ENCODE peak calls at places on chromosomes 2 and 18, in five cellular contexts. K is mammary epithelial cell, X is cardiac muscle cell, B is hepatocyte, I is adrenal gland. A is an unnamed sample.

GRCh38 chr2:88136817-88137216 is 9.0 kb upstream of the FABP1 start:
- DNase-seq in K (no peak), X (no peak), B (no peak), I (no peak), A (no peak)

GRCh38 chr18:14976736-14977430 is 228.9 kb downstream of the ANKRD30B start:
- DNase-seq in K (peak; percentile 12), X (no peak), B (no peak), I (no peak), A (no peak)

GRCh38 chr2:205721057-205721767 is 38.9 kb downstream of the NRP2 start:
- DNase-seq in K (no peak), X (no peak), B (no peak), I (no peak), A (no peak)

GRCh38 chr2:204576580-204576979 is 31.3 kb downstream of the PARD3B start:
- DNase-seq in K (no peak), X (no peak), B (no peak), I (no peak), A (no peak)

GRCh38 chr2:98882971-98883779 is 52.9 kb downstream of the CRACDL start:
- DNase-seq in K (no peak), X (no peak), B (no peak), I (no peak), A (no peak)

GRCh38 chr2:58448065-58448507 is 207.0 kb upstream of the FANCL start:
- DNase-seq in K (peak; percentile 35), X (peak; percentile 79), B (peak; percentile 84), I (peak; percentile 94), A (peak; percentile 65)

GRCh38 chr2:85734942-85735608 is 18.7 kb upstream of the ATOH8 start:
- DNase-seq in K (no peak), X (no peak), B (no peak), I (no peak), A (no peak)

GRCh38 chr2:217932661-217933325 is 70.0 kb downstream of the TNS1 start:
- DNase-seq in K (no peak), X (no peak), B (no peak), I (peak; percentile 87), A (no peak)

GRCh38 chr2:3680548-3681345 is 22.6 kb upstream of the DCDC2C start:
- DNase-seq in K (no peak), X (no peak), B (no peak), I (no peak), A (no peak)

GRCh38 chr18:28357785-28358401 is 181.0 kb upstream of the CDH2 start:
- DNase-seq in K (no peak), X (peak; percentile 6), B (no peak), I (no peak), A (no peak)

GRCh38 chr2:206790311-206790935 is 25.0 kb downstream of the FASTKD2 start:
- DNase-seq in K (no peak), X (no peak), B (no peak), I (no peak), A (no peak)

GRCh38 chr2:151138507-151138906 is 123.2 kb downstream of the RBM43 start:
- DNase-seq in K (no peak), X (no peak), B (no peak), I (no peak), A (no peak)

GRCh38 chr2:118310878-118311442 is 222.7 kb downstream of the INSIG2 start:
- DNase-seq in K (no peak), X (no peak), B (peak; percentile 54), I (no peak), A (no peak)

GRCh38 chr2:1633936-1634587 is 110.3 kb downstream of the PXDN start:
- DNase-seq in K (no peak), X (no peak), B (no peak), I (no peak), A (no peak)

GRCh38 chr2:31107588-31108300 is 30.5 kb downstream of the GALNT14 start:
- DNase-seq in K (peak; percentile 26), X (peak; percentile 59), B (peak; percentile 25), I (no peak), A (no peak)

GRCh38 chr2:29753676-29754444 is 167.5 kb downstream of the ALK start:
- DNase-seq in K (no peak), X (no peak), B (no peak), I (no peak), A (no peak)

GRCh38 chr2:180184506-180184905 is 177.4 kb upstream of the CWC22 start:
- DNase-seq in K (peak; percentile 84), X (no peak), B (no peak), I (no peak), A (no peak)

GRCh38 chr2:121080013-121080772 is 204.8 kb downstream of the TFCP2L1 start:
- DNase-seq in K (no peak), X (peak; percentile 79), B (peak; percentile 76), I (peak; percentile 78), A (no peak)

GRCh38 chr2:50556934-50557575 is 474.9 kb downstream of the NRXN1 start:
- DNase-seq in K (peak; percentile 75), X (no peak), B (no peak), I (no peak), A (no peak)

GRCh38 chr2:190717764-190718651 is 69.1 kb downstream of the NAB1 start:
- DNase-seq in K (no peak), X (no peak), B (no peak), I (no peak), A (no peak)

GRCh38 chr18:49020621-49021021 is 69.9 kb upstream of the SMAD7 start:
- DNase-seq in K (peak; percentile 22), X (no peak), B (peak; percentile 19), I (no peak), A (no peak)

GRCh38 chr2:95389256-95390119 is 13.0 kb upstream of the FAHD2A start:
- DNase-seq in K (peak; percentile 38), X (peak; percentile 59), B (peak; percentile 63), I (peak; percentile 75), A (peak; percentile 28)

GRCh38 chr18:58848685-58849084 is 16.0 kb upstream of the ZNF532 start:
- DNase-seq in K (peak; percentile 74), X (no peak), B (no peak), I (no peak), A (no peak)

GRCh38 chr2:171185941-171186340 is 25.2 kb upstream of the TLK1 start:
- DNase-seq in K (no peak), X (no peak), B (no peak), I (no peak), A (no peak)

GRCh38 chr2:200270732-200271131 is 35.8 kb upstream of the SPATS2L start:
- DNase-seq in K (no peak), X (no peak), B (no peak), I (no peak), A (no peak)

GRCh38 chr2:204171432-204171960 is 234.9 kb downstream of the ICOS start:
- DNase-seq in K (no peak), X (no peak), B (no peak), I (no peak), A (no peak)

GRCh38 chr18:8217041-8217564 is 392.1 kb upstream of the RAB12 start:
- DNase-seq in K (no peak), X (no peak), B (no peak), I (no peak), A (no peak)

GRCh38 chr2:1795842-1796580 is 51.7 kb upstream of the PXDN start:
- DNase-seq in K (no peak), X (no peak), B (no peak), I (no peak), A (no peak)

GRCh38 chr2:171432969-171433762 is 624 bp downstream of the METTL8 start:
- DNase-seq in K (peak; percentile 85), X (peak; percentile 34), B (peak; percentile 65), I (peak; percentile 60), A (peak; percentile 26)

GRCh38 chr2:42101641-42102605 is 54.1 kb downstream of the PKDCC start:
- DNase-seq in K (no peak), X (no peak), B (peak; percentile 80), I (peak; percentile 77), A (no peak)

GRCh38 chr2:169452080-169452479 is 27.2 kb upstream of the BBS5 start:
- DNase-seq in K (peak; percentile 5), X (peak; percentile 52), B (peak; percentile 44), I (no peak), A (no peak)

GRCh38 chr18:40939636-40940035 is 1015.4 kb upstream of the PIK3C3 start:
- DNase-seq in K (no peak), X (no peak), B (no peak), I (no peak), A (no peak)

GRCh38 chr2:56012216-56012615 is 88.6 kb upstream of the EFEMP1 start:
- DNase-seq in K (no peak), X (no peak), B (no peak), I (no peak), A (no peak)

GRCh38 chr2:71102981-71103681 is 26.9 kb downstream of the MCEE start:
- DNase-seq in K (peak; percentile 10), X (no peak), B (no peak), I (no peak), A (no peak)

GRCh38 chr2:71100195-71100964 is 29.6 kb downstream of the MCEE start:
- DNase-seq in K (peak; percentile 48), X (peak; percentile 59), B (peak; percentile 68), I (peak; percentile 88), A (no peak)

GRCh38 chr2:71101656-71102055 is 28.4 kb downstream of the MCEE start:
- DNase-seq in K (peak; percentile 83), X (no peak), B (no peak), I (no peak), A (no peak)
- H3K27ac ChIP-seq in K (peak overlapping the region; percentile 27), X (no peak overlapping the region), B (no peak overlapping the region), I (no peak overlapping the region), A (no peak overlapping the region)

GRCh38 chr2:160389875-160390274 is 103.7 kb downstream of the RBMS1 start:
- DNase-seq in K (peak; percentile 61), X (no peak), B (no peak), I (no peak), A (no peak)
- H3K27ac ChIP-seq in K (peak overlapping the region; percentile 45), X (no peak overlapping the region), B (no peak overlapping the region), I (no peak overlapping the region), A (no peak overlapping the region)

DNA sequence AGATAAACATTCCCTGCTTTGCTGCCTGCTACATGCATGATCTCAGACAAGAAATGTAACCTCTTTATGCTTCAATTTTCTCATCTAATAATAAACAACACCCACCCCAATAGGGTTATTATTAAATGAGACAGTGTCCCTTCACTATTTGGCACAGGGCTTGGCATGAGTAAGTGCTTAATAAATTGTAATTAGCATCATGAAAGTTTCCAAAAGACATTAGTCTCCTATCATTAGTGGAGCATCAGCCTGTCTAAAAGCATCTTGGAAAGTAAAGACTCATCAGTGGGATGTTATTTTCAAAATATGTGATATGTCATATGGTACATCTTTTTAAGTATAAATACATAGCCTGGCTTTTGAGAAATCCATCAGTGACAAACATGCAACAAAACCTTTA is 275.0 kb downstream of the ZEB2 start:
- DNase-seq in K (no peak), X (no peak), B (no peak), I (no peak), A (no peak)
- H3K27ac ChIP-seq in K (no peak overlapping the region), X (no peak overlapping the region), B (no peak overlapping the region), I (no peak overlapping the region), A (no peak overlapping the region)

GRCh38 chr2:101435011-101435862 is 39.7 kb downstream of the RFX8 start:
- DNase-seq in K (no peak), X (no peak), B (peak; percentile 36), I (no peak), A (no peak)
- H3K27ac ChIP-seq in K (no peak overlapping the region), X (no peak overlapping the region), B (peak overlapping the region; percentile 23), I (no peak overlapping the region), A (no peak overlapping the region)

DNA sequence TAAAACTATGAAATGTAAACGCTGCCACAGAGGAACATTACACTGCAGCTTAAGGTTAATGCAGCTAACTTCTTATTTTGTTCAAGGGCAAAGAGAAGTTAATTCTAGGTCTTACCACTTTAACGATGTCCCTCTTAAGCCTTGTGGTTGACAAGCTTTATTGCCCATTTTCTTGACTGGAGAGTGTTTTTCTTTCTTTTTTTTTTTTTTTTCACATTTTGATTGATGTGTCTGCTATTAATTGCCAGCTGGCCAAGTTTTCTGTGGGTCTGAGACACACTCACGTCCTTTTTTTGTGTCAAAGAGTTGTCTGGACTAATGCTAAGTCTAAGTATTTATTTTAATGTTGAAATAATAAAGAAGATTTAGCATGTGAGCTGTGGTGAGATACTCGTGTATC is 34.5 kb downstream of the ST6GAL2 start:
- DNase-seq in K (no peak), X (no peak), B (no peak), I (no peak), A (no peak)
- H3K27ac ChIP-seq in K (no peak overlapping the region), X (peak overlapping the region; percentile 48), B (no peak overlapping the region), I (no peak overlapping the region), A (no peak overlapping the region)